ENCODE peak calls at places on chromosomes 3 and 15, in nine cellular contexts. Y, M, X, K, U, V, R, W and N are unnamed samples.

GRCh38 chr15:75929799-75930565 is 26.3 kb downstream of the FBXO22 start:
- DNase-seq in Y (no peak), M (no peak), X (no peak), K (no peak), U (no peak), V (no peak), R (no peak), W (no peak), N (no peak)

GRCh38 chr3:72449551-72449950 is 398.7 kb downstream of the SHQ1 start:
- DNase-seq in Y (no peak), M (no peak), X (no peak), K (no peak), U (no peak), V (no peak), R (no peak), W (no peak), N (no peak)

GRCh38 chr3:62888180-62888579 is 13.0 kb upstream of the CADPS start:
- DNase-seq in Y (no peak), M (no peak), X (no peak), K (no peak), U (no peak), V (no peak), R (no peak), W (no peak), N (no peak)

GRCh38 chr3:105473521-105474223 is 107.0 kb downstream of the ALCAM start:
- DNase-seq in Y (no peak), M (no peak), X (no peak), K (no peak), U (no peak), V (no peak), R (no peak), W (no peak), N (no peak)

GRCh38 chr3:53161820-53162671 is 1.0 kb downstream of the PRKCD start:
- DNase-seq in Y (no peak), M (no peak), X (peak), K (no peak), U (peak), V (no peak), R (peak), W (peak), N (peak)

GRCh38 chr3:108590443-108590842 is 921 bp downstream of the DZIP3 start:
- DNase-seq in Y (no peak), M (no peak), X (no peak), K (no peak), U (no peak), V (no peak), R (no peak), W (no peak), N (no peak)

GRCh38 chr3:142484912-142485435 is 37.1 kb upstream of the XRN1 start:
- DNase-seq in Y (no peak), M (no peak), X (no peak), K (no peak), U (no peak), V (no peak), R (no peak), W (no peak), N (no peak)

GRCh38 chr3:136021798-136022197 is 56.3 kb downstream of the PPP2R3A start:
- DNase-seq in Y (no peak), M (no peak), X (no peak), K (no peak), U (no peak), V (no peak), R (no peak), W (no peak), N (no peak)

GRCh38 chr3:105862217-105862616 is 6.6 kb downstream of the CBLB start:
- DNase-seq in Y (no peak), M (no peak), X (no peak), K (no peak), U (no peak), V (no peak), R (no peak), W (no peak), N (no peak)

GRCh38 chr3:150970665-150971327 is 1.7 kb downstream of the CLRN1 start:
- DNase-seq in Y (no peak), M (no peak), X (no peak), K (no peak), U (no peak), V (peak), R (no peak), W (no peak), N (no peak)

GRCh38 chr15:59137566-59137965 is 32.6 kb downstream of the CCNB2 start:
- DNase-seq in Y (no peak), M (no peak), X (no peak), K (no peak), U (no peak), V (no peak), R (no peak), W (no peak), N (no peak)

GRCh38 chr3:131794766-131795381 is 239.9 kb downstream of the CPNE4 start:
- DNase-seq in Y (peak), M (no peak), X (no peak), K (no peak), U (peak), V (peak), R (peak), W (peak), N (peak)

GRCh38 chr3:171186383-171186782 is 159.9 kb upstream of the SLC2A2 start:
- DNase-seq in Y (no peak), M (no peak), X (no peak), K (no peak), U (no peak), V (no peak), R (no peak), W (no peak), N (no peak)

GRCh38 chr3:49841126-49841525 is 15.2 kb downstream of the TRAIP start:
- DNase-seq in Y (no peak), M (no peak), X (no peak), K (no peak), U (no peak), V (peak), R (peak), W (no peak), N (no peak)

GRCh38 chr3:64053581-64053980 is 30.3 kb upstream of the PSMD6 start:
- DNase-seq in Y (no peak), M (no peak), X (no peak), K (no peak), U (no peak), V (no peak), R (no peak), W (no peak), N (no peak)

GRCh38 chr3:10497439-10497838 is 7.9 kb downstream of the ATP2B2 start:
- DNase-seq in Y (no peak), M (no peak), X (no peak), K (no peak), U (no peak), V (no peak), R (no peak), W (no peak), N (no peak)

GRCh38 chr3:169448501-169448900 is 215.0 kb downstream of the MECOM start:
- DNase-seq in Y (no peak), M (no peak), X (no peak), K (no peak), U (no peak), V (no peak), R (no peak), W (no peak), N (no peak)

GRCh38 chr3:35659808-35660207 is 20.5 kb downstream of the ARPP21 start:
- DNase-seq in Y (no peak), M (no peak), X (no peak), K (no peak), U (peak), V (no peak), R (peak), W (no peak), N (peak)

GRCh38 chr3:33385423-33385822 is 54.8 kb downstream of the UBP1 start:
- DNase-seq in Y (no peak), M (no peak), X (no peak), K (no peak), U (no peak), V (no peak), R (no peak), W (no peak), N (no peak)

GRCh38 chr3:195876297-195877031 is 31.9 kb downstream of the TNK2 start:
- DNase-seq in Y (no peak), M (no peak), X (no peak), K (peak), U (no peak), V (peak), R (no peak), W (peak), N (no peak)

GRCh38 chr3:132545471-132545870 is 51.6 kb upstream of the ACKR4 start:
- DNase-seq in Y (no peak), M (no peak), X (no peak), K (no peak), U (no peak), V (no peak), R (no peak), W (no peak), N (no peak)

GRCh38 chr3:127412578-127413317 is 124.9 kb upstream of the PRR20G start:
- DNase-seq in Y (no peak), M (no peak), X (no peak), K (no peak), U (no peak), V (no peak), R (no peak), W (no peak), N (no peak)

GRCh38 chr3:13258986-13259514 is 161.1 kb downstream of the NUP210 start:
- DNase-seq in Y (no peak), M (no peak), X (no peak), K (no peak), U (no peak), V (no peak), R (no peak), W (no peak), N (no peak)

GRCh38 chr15:87777054-87777498 is 479.5 kb downstream of the NTRK3 start:
- DNase-seq in Y (peak), M (no peak), X (no peak), K (no peak), U (peak), V (no peak), R (no peak), W (no peak), N (peak)

GRCh38 chr15:33716025-33716424 is 252.3 kb upstream of the CHRM5 start:
- DNase-seq in Y (no peak), M (no peak), X (no peak), K (no peak), U (no peak), V (no peak), R (no peak), W (no peak), N (no peak)

GRCh38 chr15:89329329-89330084 is 5.1 kb downstream of the POLG start:
- DNase-seq in Y (no peak), M (no peak), X (no peak), K (no peak), U (peak), V (no peak), R (no peak), W (no peak), N (no peak)

GRCh38 chr15:56040081-56041035 is 46.9 kb upstream of the NEDD4 start:
- DNase-seq in Y (peak), M (peak), X (peak), K (peak), U (peak), V (peak), R (peak), W (peak), N (peak)

GRCh38 chr15:61327019-61327631 is 98.0 kb upstream of the RORA start:
- DNase-seq in Y (no peak), M (no peak), X (no peak), K (no peak), U (peak), V (no peak), R (peak), W (no peak), N (peak)

GRCh38 chr15:83166218-83166617 is 41.4 kb downstream of the HDGFL3 start:
- DNase-seq in Y (no peak), M (no peak), X (no peak), K (no peak), U (no peak), V (no peak), R (no peak), W (no peak), N (no peak)

GRCh38 chr15:64461577-64462162 is 1.3 kb downstream of the ZNF609 start:
- DNase-seq in Y (peak), M (no peak), X (no peak), K (peak), U (no peak), V (no peak), R (peak), W (peak), N (peak)

GRCh38 chr3:71955549-71956373 is 170.8 kb upstream of the PROK2 start:
- DNase-seq in Y (peak), M (peak), X (peak), K (peak), U (peak), V (peak), R (peak), W (peak), N (peak)

GRCh38 chr3:49255112-49255511 is 21.9 kb downstream of the C3orf62 start:
- DNase-seq in Y (no peak), M (no peak), X (no peak), K (no peak), U (no peak), V (no peak), R (peak), W (no peak), N (no peak)

GRCh38 chr3:177597325-177598109 is 400.2 kb upstream of the TBL1XR1 start:
- DNase-seq in Y (peak), M (peak), X (peak), K (no peak), U (peak), V (no peak), R (peak), W (no peak), N (peak)

GRCh38 chr3:61809879-61810278 is 248.5 kb downstream of the PTPRG start:
- DNase-seq in Y (peak), M (no peak), X (peak), K (peak), U (no peak), V (no peak), R (peak), W (no peak), N (peak)
- H3K27ac ChIP-seq in Y (peak), M (peak), X (peak), K (no peak), U (no peak), V (no peak), R (peak), W (no peak), N (peak)

DNA sequence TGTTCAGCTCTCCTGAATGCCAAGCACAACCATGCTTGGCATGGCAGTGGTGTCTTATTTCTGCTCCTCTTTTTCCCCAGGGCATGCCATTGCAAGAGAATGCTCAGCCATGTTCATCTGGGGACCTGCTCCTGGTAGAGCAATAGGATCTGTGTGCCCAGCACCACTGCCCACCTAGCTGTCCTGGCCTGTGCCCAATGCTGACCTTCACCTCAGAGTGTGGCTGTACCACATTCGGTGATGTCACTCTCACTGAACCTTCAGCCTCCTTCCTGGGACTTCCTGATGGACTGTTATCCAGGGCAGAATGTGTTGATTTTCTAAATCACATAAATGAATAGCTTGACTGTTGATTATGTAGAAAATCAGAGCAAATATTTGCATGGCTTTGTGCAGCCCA is 42.0 kb downstream of the AGTR1 start:
- DNase-seq in Y (no peak), M (no peak), X (no peak), K (no peak), U (peak), V (no peak), R (no peak), W (no peak), N (no peak)
- TF ChIP-seq POLR2A in Y (no peak), M (no peak), X (no peak), K (no peak), U (no peak), V (no peak), R (no peak), W (no peak), N (no peak)

DNA sequence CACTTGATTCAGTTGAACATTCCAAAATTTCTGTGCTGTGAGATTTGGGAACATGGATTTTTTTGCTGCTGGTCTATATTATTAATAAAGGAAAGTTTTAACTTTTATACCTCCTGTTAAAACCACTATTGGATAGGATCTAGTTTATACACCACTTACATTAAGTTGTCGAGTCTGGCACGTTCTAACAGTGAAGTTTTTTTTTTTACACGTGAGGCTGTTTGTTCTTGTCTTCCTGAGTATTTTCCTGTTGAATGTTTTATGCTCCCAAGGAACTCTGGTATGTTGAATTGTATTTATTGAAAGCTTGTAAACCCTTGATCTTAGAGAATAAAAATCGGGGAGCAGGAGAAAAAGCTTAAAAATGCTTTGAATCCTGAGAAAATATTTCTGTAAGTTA is 338.8 kb downstream of the RBMS3 start:
- DNase-seq in Y (no peak), M (no peak), X (no peak), K (no peak), U (no peak), V (no peak), R (no peak), W (no peak), N (no peak)
- H3K27ac ChIP-seq in Y (no peak), M (no peak), X (no peak), K (no peak), U (no peak), V (no peak), R (no peak), W (no peak), N (no peak)

GRCh38 chr15:68816795-68817303 is 3.8 kb downstream of the ANP32A start:
- DNase-seq in Y (no peak), M (no peak), X (no peak), K (no peak), U (peak), V (no peak), R (peak), W (no peak), N (peak)

GRCh38 chr15:68817304-68818087 is 3.2 kb downstream of the ANP32A start:
- DNase-seq in Y (peak), M (peak), X (peak), K (peak), U (peak), V (no peak), R (peak), W (peak), N (peak)

GRCh38 chr15:68819451-68820204 is 1.1 kb downstream of the ANP32A start:
- DNase-seq in Y (peak), M (peak), X (peak), K (peak), U (peak), V (no peak), R (peak), W (peak), N (peak)

GRCh38 chr15:68818671-68819450 is 1.8 kb downstream of the ANP32A start:
- DNase-seq in Y (peak), M (peak), X (peak), K (peak), U (peak), V (no peak), R (peak), W (peak), N (peak)

GRCh38 chr15:68818088-68818670 is 2.5 kb downstream of the ANP32A start:
- DNase-seq in Y (peak), M (peak), X (peak), K (peak), U (peak), V (no peak), R (peak), W (peak), N (peak)
- TF ChIP-seq POLR2A in Y (peak), M (no peak), X (no peak), K (no peak), U (peak), V (no peak), R (no peak), W (peak), N (peak)

GRCh38 chr3:172559029-172559428 is 35.8 kb upstream of the TNFSF10 start:
- DNase-seq in Y (no peak), M (no peak), X (no peak), K (no peak), U (peak), V (no peak), R (no peak), W (no peak), N (no peak)

GRCh38 chr3:172561894-172562664 is 38.8 kb upstream of the TNFSF10 start:
- DNase-seq in Y (no peak), M (no peak), X (no peak), K (no peak), U (no peak), V (no peak), R (no peak), W (no peak), N (no peak)

GRCh38 chr3:172564499-172564898 is 41.3 kb upstream of the TNFSF10 start:
- DNase-seq in Y (no peak), M (no peak), X (no peak), K (no peak), U (no peak), V (no peak), R (no peak), W (no peak), N (no peak)

GRCh38 chr3:172560026-172560425 is 36.8 kb upstream of the TNFSF10 start:
- DNase-seq in Y (no peak), M (no peak), X (no peak), K (no peak), U (no peak), V (no peak), R (no peak), W (no peak), N (no peak)

DNA sequence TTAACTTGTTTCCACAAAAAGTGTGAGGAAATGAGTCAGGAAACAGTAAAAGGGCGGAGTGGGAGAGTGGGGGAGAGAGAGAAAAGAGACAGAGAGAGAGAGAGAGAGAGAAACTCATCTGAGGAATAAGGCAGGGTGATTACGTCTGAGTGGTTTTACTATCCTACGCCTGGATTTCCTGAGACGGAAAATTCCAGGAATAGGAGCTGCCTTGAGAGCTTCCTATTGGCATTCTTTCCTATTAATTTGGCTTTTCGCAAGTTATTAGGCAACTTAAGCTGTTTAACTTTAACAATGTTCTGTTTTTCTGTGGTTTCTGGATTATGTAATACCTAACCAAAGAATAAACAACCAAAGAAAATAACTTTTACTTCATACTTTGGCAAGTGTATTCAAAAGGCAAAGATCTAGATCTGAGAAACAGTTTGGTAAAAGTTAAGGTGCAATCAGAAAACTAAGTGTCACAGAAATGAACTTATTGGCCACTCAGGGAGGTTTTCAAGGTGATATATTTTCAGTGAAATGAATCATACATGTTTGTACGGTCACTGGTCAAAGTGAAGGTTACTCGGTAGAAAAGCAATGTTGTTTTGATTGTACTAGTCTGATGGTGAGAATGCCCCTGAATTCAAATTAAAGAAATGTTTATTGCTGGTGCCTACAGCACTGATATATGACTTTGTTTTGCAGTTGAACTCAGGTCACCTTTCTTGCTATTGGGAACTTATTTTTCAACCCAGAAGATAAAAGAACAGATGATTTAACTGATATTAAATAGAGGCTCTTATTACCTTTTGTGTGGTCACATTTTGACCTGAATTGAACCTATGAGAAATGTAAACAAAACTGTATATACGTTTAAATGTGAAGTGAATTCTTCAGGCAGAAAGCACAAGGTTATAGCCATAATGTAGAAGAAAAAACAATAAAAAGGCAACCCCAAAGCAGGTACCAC is 39.9 kb upstream of the TNFSF10 start:
- DNase-seq in Y (peak), M (no peak), X (no peak), K (no peak), U (peak), V (no peak), R (no peak), W (no peak), N (no peak)
- H3K27ac ChIP-seq in Y (peak), M (peak), X (peak), K (peak), U (peak), V (no peak), R (peak), W (peak), N (peak)